ENCODE peak calls at places on chromosomes 7 and 10, in eight cellular contexts. O, X, S, Y, B, H, C and K are unnamed samples.
A peak's percentile ranks its signal among the peaks of the same experiment; 100 is the strongest.

GRCh38 chr10:71580415-71580814 is 139.2 kb downstream of the C10orf105 start:
- DNase-seq in O (peak; percentile 52), X (no peak), S (no peak), Y (no peak), B (no peak), H (no peak), C (no peak), K (no peak)

GRCh38 chr7:13240349-13240748 is 552.9 kb downstream of the ARL4A start:
- DNase-seq in O (no peak), X (no peak), S (peak; percentile 13), Y (peak; percentile 56), B (no peak), H (peak; percentile 41), C (no peak), K (peak; percentile 87)

GRCh38 chr7:96021533-96021932 is 249.2 kb downstream of the DYNC1I1 start:
- DNase-seq in O (no peak), X (no peak), S (no peak), Y (no peak), B (no peak), H (no peak), C (no peak), K (peak; percentile 6)

GRCh38 chr10:132713421-132714095 is 72.4 kb downstream of the NKX6-2 start:
- DNase-seq in O (no peak), X (no peak), S (no peak), Y (no peak), B (no peak), H (no peak), C (no peak), K (peak; percentile 3)

GRCh38 chr7:106774213-106774767 is 90.8 kb upstream of the PIK3CG start:
- DNase-seq in O (no peak), X (no peak), S (no peak), Y (no peak), B (no peak), H (no peak), C (no peak), K (no peak)

GRCh38 chr7:108442039-108442568 is 14.1 kb downstream of the NRCAM start:
- DNase-seq in O (peak; percentile 97), X (no peak), S (no peak), Y (no peak), B (peak; percentile 74), H (no peak), C (no peak), K (no peak)

GRCh38 chr10:5419466-5420094 is 7.2 kb downstream of the NET1 start:
- DNase-seq in O (no peak), X (no peak), S (no peak), Y (no peak), B (no peak), H (no peak), C (no peak), K (peak; percentile 70)

GRCh38 chr10:124546957-124547650 is 85.5 kb downstream of the LHPP start:
- DNase-seq in O (no peak), X (no peak), S (no peak), Y (no peak), B (no peak), H (no peak), C (no peak), K (no peak)

GRCh38 chr7:109873296-109873695 is 1217.6 kb upstream of the LRRN3 start:
- DNase-seq in O (peak; percentile 54), X (no peak), S (no peak), Y (no peak), B (no peak), H (no peak), C (no peak), K (no peak)

GRCh38 chr7:142194201-142194600 is 63.7 kb downstream of the PRSS58 start:
- DNase-seq in O (no peak), X (no peak), S (no peak), Y (no peak), B (no peak), H (no peak), C (no peak), K (peak; percentile 63)

GRCh38 chr7:21945374-21946227 is at the start of gene CDCA7L:
- DNase-seq in O (peak; percentile 62), X (peak; percentile 66), S (peak; percentile 89), Y (peak; percentile 55), B (peak; percentile 68), H (peak; percentile 69), C (peak; percentile 29), K (peak; percentile 86)

GRCh38 chr7:158741294-158741666 is 36.7 kb upstream of the NCAPG2 start:
- DNase-seq in O (no peak), X (no peak), S (no peak), Y (no peak), B (no peak), H (no peak), C (no peak), K (no peak)